ENCODE peak calls at places on chromosomes 4 and X, in ten cellular contexts. S, H, A, D, F, X, C, Q, U and V are unnamed samples.

GRCh38 chrX:18360867-18361266 is 6.4 kb upstream of the SCML2 start:
- DNase-seq in S (peak; percentile 82), H (no peak), A (peak; percentile 37), D (no peak), F (no peak), X (no peak), C (no peak), Q (no peak), U (no peak), V (no peak)

GRCh38 chr4:133439830-133440229 is 290.7 kb downstream of the PCDH10 start:
- DNase-seq in S (no peak), H (no peak), A (no peak), D (no peak), F (no peak), X (no peak), C (no peak), Q (no peak), U (no peak), V (no peak)

GRCh38 chr4:15690020-15690809 is 8.6 kb downstream of the FAM200B start:
- DNase-seq in S (no peak), H (no peak), A (peak; percentile 81), D (no peak), F (no peak), X (no peak), C (no peak), Q (peak; percentile 76), U (no peak), V (no peak)

GRCh38 chrX:2595258-2595657 is 94.5 kb upstream of the DHRSX start:
- DNase-seq in S (no peak), H (no peak), A (peak; percentile 91), D (no peak), F (no peak), X (no peak), C (no peak), Q (no peak), U (no peak), V (no peak)

GRCh38 chr4:61805237-61805636 is 605.1 kb downstream of the ADGRL3 start:
- DNase-seq in S (no peak), H (no peak), A (no peak), D (no peak), F (no peak), X (no peak), C (no peak), Q (no peak), U (no peak), V (no peak)

GRCh38 chrX:97685753-97686152 is 802.0 kb downstream of the RPA4 start:
- DNase-seq in S (peak; percentile 23), H (peak; percentile 53), A (peak; percentile 44), D (no peak), F (no peak), X (no peak), C (peak; percentile 30), Q (peak; percentile 57), U (no peak), V (no peak)

GRCh38 chrX:45769919-45770582 is 569.4 kb upstream of the DIPK2B start:
- DNase-seq in S (peak; percentile 24), H (no peak), A (peak; percentile 85), D (peak; percentile 69), F (peak; percentile 91), X (no peak), C (peak; percentile 47), Q (peak; percentile 76), U (peak; percentile 56), V (peak; percentile 22)

GRCh38 chrX:39759526-39760224 is 338.1 kb downstream of the BCOR start:
- DNase-seq in S (peak; percentile 36), H (no peak), A (peak; percentile 41), D (peak; percentile 58), F (peak; percentile 69), X (no peak), C (no peak), Q (peak; percentile 62), U (peak; percentile 53), V (no peak)

GRCh38 chr4:87819281-87819919 is 13.4 kb upstream of the MEPE start:
- DNase-seq in S (no peak), H (no peak), A (peak; percentile 80), D (no peak), F (no peak), X (no peak), C (no peak), Q (peak; percentile 32), U (no peak), V (no peak)

GRCh38 chr4:186149872-186150271 is 41.5 kb upstream of the CYP4V2 start:
- DNase-seq in S (peak; percentile 77), H (no peak), A (peak; percentile 42), D (peak; percentile 62), F (peak; percentile 84), X (no peak), C (no peak), Q (peak; percentile 52), U (peak; percentile 62), V (no peak)

GRCh38 chr4:88457307-88458090 is 580 bp downstream of the HERC5 start:
- DNase-seq in S (peak; percentile 67), H (peak; percentile 57), A (no peak), D (peak; percentile 55), F (peak; percentile 77), X (no peak), C (no peak), Q (peak; percentile 67), U (peak; percentile 54), V (peak; percentile 65)

GRCh38 chr4:38082424-38083374 is 122.5 kb downstream of the PTTG2 start:
- DNase-seq in S (no peak), H (no peak), A (peak; percentile 97), D (no peak), F (no peak), X (no peak), C (no peak), Q (no peak), U (no peak), V (no peak)

GRCh38 chr4:121714548-121714947 is 17.8 kb upstream of the ANXA5 start:
- DNase-seq in S (no peak), H (no peak), A (no peak), D (no peak), F (no peak), X (no peak), C (no peak), Q (no peak), U (no peak), V (no peak)

GRCh38 chr4:16205298-16206164 is 20.7 kb downstream of the TAPT1 start:
- DNase-seq in S (no peak), H (peak; percentile 39), A (no peak), D (no peak), F (no peak), X (no peak), C (peak; percentile 40), Q (peak; percentile 52), U (no peak), V (no peak)

GRCh38 chrX:41145920-41146608 is 60.8 kb downstream of the USP9X start:
- DNase-seq in S (no peak), H (no peak), A (peak; percentile 95), D (no peak), F (no peak), X (no peak), C (no peak), Q (peak; percentile 16), U (no peak), V (no peak)

GRCh38 chr4:26365537-26366150 is 44.8 kb downstream of the RBPJ start:
- DNase-seq in S (no peak), H (no peak), A (no peak), D (no peak), F (no peak), X (no peak), C (no peak), Q (no peak), U (no peak), V (no peak)
- TF ChIP-seq CTCF in S (no peak), H (no peak), A (no peak), D (no peak), F (no peak), X (no peak), C (no peak), Q (no peak), U (no peak), V (no peak)

GRCh38 chrX:111914398-111915092 is 38.6 kb downstream of the TRPC5OS start:
- DNase-seq in S (no peak), H (no peak), A (peak; percentile 3), D (no peak), F (no peak), X (no peak), C (no peak), Q (peak; percentile 34), U (no peak), V (no peak)
- TF ChIP-seq CTCF in S (no peak), H (no peak), A (no peak), D (no peak), F (no peak), X (no peak), C (no peak), Q (no peak), U (no peak), V (no peak)

DNA sequence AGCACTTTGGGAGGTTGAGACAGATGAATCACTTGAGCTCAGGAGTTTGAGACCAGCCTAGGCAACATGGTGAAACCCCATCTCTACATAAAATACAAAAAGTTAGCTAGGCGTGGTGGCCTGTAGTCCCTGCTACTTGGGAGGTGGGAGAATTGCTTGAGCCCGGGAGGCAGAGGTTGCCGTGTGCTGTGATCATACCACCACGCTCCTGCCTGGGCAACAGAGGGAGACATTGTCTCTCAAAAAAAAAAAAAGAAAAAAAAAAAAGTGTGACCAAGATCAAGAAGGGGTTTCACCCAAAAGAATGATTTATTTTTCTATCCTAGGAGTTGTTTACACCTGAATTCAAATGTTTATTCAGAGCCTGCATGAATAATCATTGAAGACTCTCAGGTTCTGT is 572.4 kb upstream of the GALNT7 start:
- DNase-seq in S (no peak), H (no peak), A (no peak), D (no peak), F (no peak), X (no peak), C (no peak), Q (peak; percentile 9), U (no peak), V (no peak)
- TF ChIP-seq CTCF in S (no peak), H (no peak), A (no peak), D (no peak), F (no peak), X (no peak), C (no peak), Q (peak; percentile 31), U (no peak), V (no peak)

GRCh38 chrX:16838202-16839066 is 31.7 kb downstream of the RBBP7 start:
- DNase-seq in S (no peak), H (no peak), A (peak; percentile 81), D (peak; percentile 23), F (no peak), X (peak; percentile 21), C (no peak), Q (peak; percentile 27), U (peak; percentile 41), V (no peak)

GRCh38 chrX:16839224-16839851 is 30.8 kb downstream of the RBBP7 start:
- DNase-seq in S (no peak), H (no peak), A (no peak), D (no peak), F (no peak), X (no peak), C (no peak), Q (no peak), U (no peak), V (no peak)

GRCh38 chrX:16834811-16835210 is 35.4 kb downstream of the RBBP7 start:
- DNase-seq in S (no peak), H (no peak), A (no peak), D (no peak), F (no peak), X (no peak), C (no peak), Q (no peak), U (no peak), V (no peak)

GRCh38 chrX:16839852-16840460 is 30.2 kb downstream of the RBBP7 start:
- DNase-seq in S (no peak), H (no peak), A (peak; percentile 83), D (peak; percentile 49), F (no peak), X (no peak), C (no peak), Q (peak; percentile 78), U (no peak), V (no peak)

GRCh38 chrX:16836371-16836770 is 33.8 kb downstream of the RBBP7 start:
- DNase-seq in S (no peak), H (no peak), A (peak; percentile 41), D (no peak), F (no peak), X (no peak), C (no peak), Q (peak; percentile 60), U (peak; percentile 49), V (no peak)
- TF ChIP-seq CTCF in S (peak; percentile 16), H (peak; percentile 9), A (peak; percentile 29), D (peak; percentile 20), F (peak; percentile 16), X (peak; percentile 26), C (no peak), Q (peak; percentile 44), U (no peak), V (peak; percentile 35)